ENCODE peak calls at places on chromosomes 6 and 20, in four cellular contexts. One of them, this sample, is unnamed. For H3K9me3, the result is how much of the 10 kb centered on the place peaks cover.

GRCh38 chr6:17349437-17349836 is 44.0 kb upstream of the CAP2 start:
- DNase-seq in uterus: no peak
- DNase-seq in PC-3: peak
- DNase-seq in fibroblast of lung: peak
- DNase-seq in this sample: no peak

GRCh38 chr20:5947276-5947675 is 3.1 kb downstream of the TRMT6 start:
- DNase-seq in uterus: no peak
- DNase-seq in fibroblast of lung: no peak
- DNase-seq in PC-3: peak
- DNase-seq in this sample: no peak

GRCh38 chr6:139175389-139175788 is 40.5 kb downstream of the HECA start:
- DNase-seq in uterus: no peak
- DNase-seq in PC-3: no peak
- DNase-seq in fibroblast of lung: no peak
- DNase-seq in this sample: no peak

GRCh38 chr20:51029556-51029955 is 6.6 kb upstream of the KCNG1 start:
- DNase-seq in fibroblast of lung: no peak
- DNase-seq in PC-3: no peak
- DNase-seq in uterus: no peak
- DNase-seq in this sample: no peak

GRCh38 chr6:72042088-72042487 is 155.7 kb downstream of the RIMS1 start:
- DNase-seq in fibroblast of lung: no peak
- DNase-seq in PC-3: peak
- DNase-seq in uterus: no peak
- DNase-seq in this sample: no peak

GRCh38 chr20:64069614-64070243 is 6.7 kb downstream of the TCEA2 start:
- DNase-seq in fibroblast of lung: no peak
- DNase-seq in uterus: no peak
- DNase-seq in PC-3: peak
- DNase-seq in this sample: no peak

GRCh38 chr6:170140129-170140528 is 150.7 kb downstream of the DLL1 start:
- DNase-seq in uterus: no peak
- DNase-seq in PC-3: no peak
- DNase-seq in fibroblast of lung: no peak
- DNase-seq in this sample: no peak

GRCh38 chr20:45097485-45098095 is 3.3 kb downstream of the KCNS1 start:
- DNase-seq in uterus: no peak
- DNase-seq in fibroblast of lung: peak
- DNase-seq in PC-3: no peak
- DNase-seq in this sample: no peak

GRCh38 chr6:107668826-107669474 is 155.2 kb downstream of the SCML4 start:
- DNase-seq in PC-3: no peak
- DNase-seq in fibroblast of lung: no peak
- DNase-seq in uterus: no peak
- DNase-seq in this sample: no peak

GRCh38 chr6:161584051-161584450 is 310.2 kb upstream of the AGPAT4 start:
- DNase-seq in PC-3: peak
- DNase-seq in uterus: no peak
- DNase-seq in fibroblast of lung: peak
- DNase-seq in this sample: no peak

GRCh38 chr20:39835040-39835842 is 853.8 kb downstream of the MAFB start:
- DNase-seq in fibroblast of lung: no peak
- DNase-seq in uterus: no peak
- DNase-seq in PC-3: no peak
- DNase-seq in this sample: no peak

GRCh38 chr6:56087421-56087820 is 160.0 kb downstream of the COL21A1 start:
- DNase-seq in PC-3: no peak
- DNase-seq in uterus: no peak
- DNase-seq in fibroblast of lung: peak
- DNase-seq in this sample: no peak

GRCh38 chr6:137849709-137850093 is 17.4 kb upstream of the TNFAIP3 start:
- DNase-seq in uterus: no peak
- DNase-seq in PC-3: no peak
- DNase-seq in fibroblast of lung: no peak
- DNase-seq in this sample: no peak

GRCh38 chr6:104943781-104944180 is 13.1 kb upstream of the LIN28B start:
- DNase-seq in uterus: no peak
- DNase-seq in fibroblast of lung: peak
- DNase-seq in PC-3: peak
- DNase-seq in this sample: no peak

GRCh38 chr6:13427346-13427745 is 60.1 kb downstream of the GFOD1 start:
- DNase-seq in fibroblast of lung: no peak
- DNase-seq in uterus: no peak
- DNase-seq in PC-3: no peak
- DNase-seq in this sample: no peak

GRCh38 chr20:3786126-3786484 is 435 bp downstream of the CENPB start:
- DNase-seq in PC-3: peak
- DNase-seq in uterus: no peak
- DNase-seq in fibroblast of lung: peak
- DNase-seq in this sample: peak
- TF ChIP-seq CTCF in PC-3: no peak
- TF ChIP-seq CTCF in uterus: no peak
- TF ChIP-seq CTCF in fibroblast of lung: no peak
- TF ChIP-seq CTCF in this sample: no peak

GRCh38 chr20:49279677-49280462 is 2.0 kb upstream of the ZNFX1 start:
- DNase-seq in PC-3: no peak
- DNase-seq in uterus: no peak
- DNase-seq in fibroblast of lung: no peak
- DNase-seq in this sample: no peak
- H3K9me3 ChIP-seq in PC-3: under half
- H3K9me3 ChIP-seq in uterus: under half
- H3K9me3 ChIP-seq in fibroblast of lung: under half
- H3K9me3 ChIP-seq in this sample: under half

DNA sequence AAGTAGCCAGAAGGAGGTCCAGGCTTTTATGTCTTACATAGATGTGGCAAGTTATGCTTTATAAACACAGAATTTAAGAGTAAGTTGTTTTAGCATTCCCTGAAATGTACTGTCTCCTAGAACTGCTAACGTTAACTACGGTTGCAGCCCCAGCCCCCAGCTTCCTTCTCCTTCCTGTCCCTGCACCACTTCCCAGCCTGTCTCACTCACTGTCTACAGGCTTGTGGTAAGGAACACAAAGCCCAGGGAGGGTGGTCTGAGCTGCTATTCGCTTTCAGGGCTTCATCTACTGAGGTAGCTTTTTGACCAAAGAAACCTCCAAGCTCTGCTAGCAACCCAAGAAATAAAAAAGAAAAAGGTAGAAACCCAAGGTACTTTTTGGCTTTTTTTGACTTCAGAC is 35.9 kb downstream of the PCSK2 start:
- DNase-seq in fibroblast of lung: no peak
- DNase-seq in PC-3: no peak
- DNase-seq in uterus: no peak
- DNase-seq in this sample: no peak
- TF ChIP-seq CTCF in fibroblast of lung: no peak
- TF ChIP-seq CTCF in PC-3: no peak
- TF ChIP-seq CTCF in uterus: no peak
- TF ChIP-seq CTCF in this sample: no peak

GRCh38 chr6:125827788-125828313 is 37.1 kb downstream of the NCOA7 start:
- DNase-seq in PC-3: no peak
- DNase-seq in uterus: no peak
- DNase-seq in fibroblast of lung: no peak
- DNase-seq in this sample: no peak
- H3K9me3 ChIP-seq in PC-3: under half
- H3K9me3 ChIP-seq in uterus: under half
- H3K9me3 ChIP-seq in fibroblast of lung: under half
- H3K9me3 ChIP-seq in this sample: under half

GRCh38 chr6:126550323-126550722 is 210.4 kb downstream of the CENPW start:
- DNase-seq in uterus: no peak
- DNase-seq in fibroblast of lung: no peak
- DNase-seq in PC-3: no peak
- DNase-seq in this sample: no peak
- TF ChIP-seq CTCF in uterus: no peak
- TF ChIP-seq CTCF in fibroblast of lung: no peak
- TF ChIP-seq CTCF in PC-3: no peak
- TF ChIP-seq CTCF in this sample: no peak

GRCh38 chr20:8152183-8152582 is 20.1 kb downstream of the PLCB1 start:
- DNase-seq in uterus: no peak
- DNase-seq in fibroblast of lung: peak
- DNase-seq in PC-3: peak
- DNase-seq in this sample: no peak
- H3K9me3 ChIP-seq in uterus: under half
- H3K9me3 ChIP-seq in fibroblast of lung: under half
- H3K9me3 ChIP-seq in PC-3: under half
- H3K9me3 ChIP-seq in this sample: under half